ENCODE peak calls at places on chromosomes 4 and X, in six cellular contexts. D is Peyer's patch, J is IMR-90, B is OCI-LY7, M is endothelial cell of umbilical vein, W is mucosa of descending colon. C is an unnamed sample. For H3K4me1, the result is how much of the 10 kb centered on the place peaks cover.

GRCh38 chr4:15162465-15163283 is 160.4 kb downstream of the CPEB2 start:
- DNase-seq in B (peak), W (no peak), M (peak), D (no peak), J (peak), C (no peak)

GRCh38 chr4:139901516-139902327 is 236.1 kb downstream of the MGST2 start:
- DNase-seq in M (peak), W (no peak), B (no peak), J (peak), D (no peak), C (no peak)

GRCh38 chrX:24574743-24575142 is 72.4 kb downstream of the PCYT1B start:
- DNase-seq in M (no peak), B (no peak), D (no peak), J (no peak), W (no peak), C (no peak)

GRCh38 chr4:31272662-31273061 is 552.5 kb downstream of the PCDH7 start:
- DNase-seq in B (no peak), M (no peak), W (no peak), D (no peak), J (no peak), C (no peak)

GRCh38 chr4:65450899-65451298 is 219.4 kb downstream of the EPHA5 start:
- DNase-seq in B (no peak), D (no peak), M (no peak), W (no peak), J (no peak), C (no peak)

GRCh38 chrX:7603387-7603786 is 239.6 kb upstream of the VCX start:
- DNase-seq in J (no peak), M (no peak), B (no peak), D (no peak), W (no peak), C (no peak)

GRCh38 chr4:182015893-182016292 is 227.3 kb upstream of the TENM3 start:
- DNase-seq in B (no peak), D (no peak), W (no peak), J (peak), M (no peak), C (no peak)

GRCh38 chr4:83285022-83285387 is 407 bp upstream of the COQ2 start:
- DNase-seq in J (peak), B (peak), M (peak), W (no peak), D (no peak), C (no peak)

GRCh38 chr4:20272411-20272872 is 20.7 kb downstream of the SLIT2 start:
- DNase-seq in J (peak), B (no peak), D (no peak), W (no peak), M (no peak), C (no peak)

GRCh38 chr4:167143018-167143417 is 91.3 kb downstream of the SPOCK3 start:
- DNase-seq in D (no peak), M (no peak), W (no peak), B (no peak), J (no peak), C (no peak)

GRCh38 chrX:123348468-123348867 is 164.4 kb downstream of the GRIA3 start:
- DNase-seq in J (no peak), D (no peak), W (no peak), B (no peak), M (no peak), C (no peak)

GRCh38 chr4:75948822-75949444 is 8.1 kb upstream of the NAAA start:
- DNase-seq in D (no peak), W (no peak), J (no peak), M (no peak), B (peak), C (no peak)

GRCh38 chr4:183437452-183437851 is 7.0 kb upstream of the CDKN2AIP start:
- DNase-seq in B (no peak), M (no peak), D (no peak), J (no peak), W (no peak), C (no peak)

GRCh38 chr4:36502350-36502749 is 220.9 kb downstream of the DTHD1 start:
- DNase-seq in B (no peak), M (no peak), J (no peak), W (no peak), D (no peak), C (no peak)

GRCh38 chr4:92241094-92241493 is 62.7 kb upstream of the GRID2 start:
- DNase-seq in J (no peak), W (no peak), B (no peak), D (no peak), M (no peak), C (no peak)

DNA sequence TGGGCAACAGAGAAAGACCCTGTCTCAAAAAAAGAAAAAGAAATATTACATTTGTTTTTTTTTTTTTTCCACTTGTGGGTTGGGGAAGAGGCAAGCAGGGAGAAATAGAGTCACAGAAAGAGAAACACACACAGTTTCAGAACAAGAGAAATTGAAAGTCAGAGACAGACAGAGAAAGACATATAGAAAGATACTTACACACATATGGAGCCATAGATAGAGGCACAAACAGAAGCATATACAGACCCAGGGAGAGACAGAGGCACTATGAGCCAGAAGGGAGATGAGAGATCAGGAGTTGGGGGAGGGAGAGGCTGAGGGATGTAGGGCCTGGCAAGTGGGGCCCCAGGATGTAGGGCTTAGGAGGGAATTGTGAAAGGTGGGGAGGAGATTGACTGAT is 55.2 kb upstream of the GIMD1 start:
- DNase-seq in D (no peak), J (no peak), B (no peak), M (no peak), W (no peak), C (no peak)
- H3K4me1 ChIP-seq in D (under half), J (under half), B (under half), M (under half), W (under half), C (under half)

GRCh38 chrX:46959985-46960700 is 47.9 kb downstream of the JADE3 start:
- DNase-seq in W (no peak), J (no peak), B (no peak), D (no peak), M (no peak), C (no peak)

GRCh38 chrX:46959101-46959500 is 46.9 kb downstream of the JADE3 start:
- DNase-seq in B (no peak), M (no peak), D (no peak), J (no peak), W (no peak), C (no peak)

GRCh38 chrX:46954716-46955115 is 42.5 kb downstream of the JADE3 start:
- DNase-seq in J (no peak), M (no peak), W (no peak), B (no peak), D (no peak), C (no peak)

GRCh38 chrX:46953597-46953996 is 41.4 kb downstream of the JADE3 start:
- DNase-seq in M (peak), D (no peak), W (no peak), B (no peak), J (no peak), C (no peak)

DNA sequence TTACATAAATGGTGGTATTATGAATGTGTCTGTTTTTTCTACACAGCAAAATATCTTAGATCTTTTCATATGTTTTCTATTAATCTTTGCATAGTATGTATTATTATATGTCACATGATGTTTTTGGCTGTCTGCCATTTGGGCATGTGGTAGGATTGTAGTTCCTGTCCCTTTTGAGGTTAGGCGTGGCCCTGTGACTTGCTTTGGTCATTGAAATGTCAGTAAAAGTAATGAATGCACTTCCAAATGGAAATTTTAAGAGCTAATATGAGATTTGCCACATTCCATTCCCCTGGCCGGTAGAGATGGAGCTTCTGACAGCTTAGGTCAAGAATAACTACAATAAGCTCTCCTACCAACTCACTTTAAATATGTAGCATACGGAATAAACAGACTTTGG is 45.1 kb downstream of the JADE3 start:
- DNase-seq in B (no peak), W (no peak), D (no peak), M (peak), J (no peak), C (no peak)
- H3K4me1 ChIP-seq in B (half or more), W (under half), D (under half), M (under half), J (under half), C (under half)

GRCh38 chr4:8171941-8172924 is 13.6 kb upstream of the ABLIM2 start:
- DNase-seq in M (no peak), D (peak), B (no peak), J (peak), W (no peak), C (no peak)
- H3K4me1 ChIP-seq in M (under half), D (under half), B (under half), J (under half), W (under half), C (under half)

DNA sequence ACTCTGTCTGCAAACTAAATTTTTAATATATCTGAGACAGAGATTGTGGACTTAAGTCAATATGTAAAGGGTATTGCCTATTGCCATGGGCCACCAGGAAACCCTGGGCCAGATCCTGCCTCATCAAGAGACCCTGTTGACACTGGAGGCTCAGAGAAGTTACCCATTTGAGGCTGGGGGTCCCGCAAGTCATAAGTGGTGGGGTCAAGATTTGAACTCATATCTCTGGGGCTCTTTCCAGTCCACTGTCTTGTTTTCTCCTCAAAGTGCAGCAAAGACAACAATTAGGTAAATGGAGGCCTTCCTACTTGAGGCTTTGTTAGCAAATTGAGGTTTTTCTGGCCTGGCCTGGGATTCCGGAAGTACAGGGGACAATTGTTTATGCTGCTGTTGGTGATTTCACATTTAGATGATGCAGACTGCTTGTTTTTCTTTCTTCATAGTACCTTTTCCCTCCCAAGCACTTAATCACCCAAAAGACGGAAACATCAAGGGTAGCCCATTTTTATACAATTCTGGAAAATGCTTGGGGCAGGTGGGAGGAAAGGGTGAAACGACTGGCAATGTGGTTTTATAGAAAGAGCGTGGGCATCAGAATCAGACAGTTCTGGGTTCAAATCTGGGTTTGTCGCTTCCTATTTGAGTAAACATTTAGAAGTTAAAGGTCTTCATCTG is 160.0 kb downstream of the SMIM20 start:
- DNase-seq in J (no peak), W (no peak), B (no peak), M (no peak), D (no peak), C (no peak)
- H3K4me1 ChIP-seq in J (under half), W (under half), B (under half), M (under half), D (under half), C (under half)

DNA sequence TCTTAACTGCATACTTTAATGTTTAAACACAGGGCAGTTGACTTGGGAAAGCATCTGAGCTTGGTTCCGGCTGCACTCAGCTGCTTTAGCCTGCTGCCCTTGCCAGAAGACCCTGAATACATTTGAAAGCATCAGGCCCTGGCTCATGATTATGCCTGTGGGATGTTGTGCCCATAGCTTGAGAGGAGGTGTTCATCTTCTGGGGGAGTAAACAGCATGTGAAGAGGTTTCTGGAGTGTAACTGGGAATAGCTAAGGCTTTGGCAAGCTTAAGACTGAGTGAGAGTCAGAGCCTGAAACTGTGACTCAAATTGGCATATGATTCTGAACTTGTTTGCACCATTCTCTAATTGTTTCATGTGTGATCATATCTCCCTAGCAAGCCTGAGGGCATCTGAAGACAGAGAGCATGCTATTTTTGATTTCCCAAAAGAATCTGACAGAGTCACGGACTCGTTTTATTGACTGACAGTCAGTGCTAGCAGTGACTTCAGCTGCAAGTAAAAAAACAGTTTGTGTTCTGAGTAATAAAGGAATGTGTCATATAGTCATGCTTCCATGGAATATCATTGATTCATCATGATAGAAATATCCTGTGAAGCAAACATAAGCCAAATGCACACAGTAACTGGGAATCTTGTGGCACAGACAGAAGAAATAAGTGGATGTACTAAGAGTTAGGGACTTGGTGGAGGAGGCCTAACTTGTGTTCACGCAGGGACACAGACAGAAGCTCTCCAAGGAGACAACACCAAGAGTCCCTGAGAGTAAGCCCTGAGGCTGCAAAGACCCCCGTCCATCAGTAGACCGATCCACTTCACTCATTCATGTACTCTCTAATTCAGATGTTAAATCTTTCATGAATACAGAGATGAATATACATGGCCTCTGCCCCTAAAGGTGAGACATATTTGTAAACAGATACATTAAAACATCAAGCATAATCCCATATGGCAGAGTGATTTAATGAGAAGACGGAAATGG is 100.7 kb downstream of the SYNPO2 start:
- DNase-seq in D (no peak), M (peak), J (peak), B (no peak), W (no peak), C (no peak)
- H3K4me1 ChIP-seq in D (under half), M (under half), J (under half), B (under half), W (under half), C (under half)

GRCh38 chr4:13541720-13542576 is 2.4 kb downstream of the NKX3-2 start:
- DNase-seq in B (no peak), M (no peak), W (no peak), D (no peak), J (no peak), C (no peak)

GRCh38 chr4:13540446-13541175 is 3.7 kb downstream of the NKX3-2 start:
- DNase-seq in W (no peak), B (no peak), M (no peak), D (no peak), J (no peak), C (no peak)

GRCh38 chr4:13539721-13540445 is 4.4 kb downstream of the NKX3-2 start:
- DNase-seq in J (no peak), D (no peak), M (no peak), B (no peak), W (no peak), C (no peak)

GRCh38 chr4:13542577-13543042 is 1.7 kb downstream of the NKX3-2 start:
- DNase-seq in J (no peak), W (no peak), M (no peak), B (no peak), D (no peak), C (no peak)

DNA sequence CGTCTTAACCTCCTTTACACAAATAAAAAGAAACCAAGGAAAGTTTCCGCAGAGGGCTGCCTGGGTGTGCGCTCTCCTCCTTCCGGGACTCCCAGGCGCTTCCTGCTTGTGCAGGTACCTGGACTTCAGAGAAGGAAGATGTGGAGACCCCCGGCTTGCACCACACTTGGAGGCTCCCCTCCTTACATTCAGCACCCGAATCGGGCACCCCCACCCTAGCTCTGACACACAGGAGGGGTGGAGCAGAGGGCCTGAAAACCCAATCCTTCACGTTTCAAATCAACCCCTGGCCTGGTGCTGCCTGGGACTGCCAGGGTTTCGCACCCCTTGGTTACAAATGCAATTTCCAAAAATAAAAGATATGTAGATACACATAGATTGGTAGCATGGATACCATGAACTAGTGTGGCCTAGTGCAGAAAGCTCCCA is 3.1 kb downstream of the NKX3-2 start:
- DNase-seq in J (no peak), B (no peak), D (no peak), W (no peak), M (no peak), C (no peak)
- H3K4me1 ChIP-seq in J (under half), B (under half), D (under half), W (under half), M (under half), C (under half)

GRCh38 chr4:87042221-87042620 is 107.4 kb downstream of the AFF1 start:
- DNase-seq in B (no peak), J (no peak), W (no peak), D (no peak), M (no peak), C (no peak)
- H3K4me1 ChIP-seq in B (under half), J (under half), W (under half), D (under half), M (half or more), C (half or more)

DNA sequence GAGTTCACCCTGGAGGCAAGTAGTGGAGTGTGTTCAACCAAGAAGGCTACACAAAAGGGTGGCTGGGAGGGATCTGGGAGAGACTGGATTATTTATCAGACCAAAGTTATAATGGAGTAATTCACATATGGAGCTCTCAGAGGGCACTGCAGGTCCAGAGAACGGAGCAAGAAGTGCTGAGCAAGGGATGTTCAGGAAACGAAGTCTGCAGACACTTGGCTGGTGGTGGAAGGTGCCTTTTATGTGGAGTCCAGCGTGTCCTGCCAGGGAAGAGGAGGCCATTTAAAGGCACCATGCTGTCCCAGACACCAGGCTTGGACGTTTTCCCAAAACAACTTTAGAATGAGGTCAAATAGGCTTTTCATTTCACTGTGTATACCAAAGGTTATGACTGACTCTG is 130.1 kb downstream of the CEP135 start:
- DNase-seq in M (no peak), D (no peak), B (no peak), W (no peak), J (no peak), C (no peak)
- H3K4me1 ChIP-seq in M (under half), D (under half), B (under half), W (under half), J (under half), C (under half)

DNA sequence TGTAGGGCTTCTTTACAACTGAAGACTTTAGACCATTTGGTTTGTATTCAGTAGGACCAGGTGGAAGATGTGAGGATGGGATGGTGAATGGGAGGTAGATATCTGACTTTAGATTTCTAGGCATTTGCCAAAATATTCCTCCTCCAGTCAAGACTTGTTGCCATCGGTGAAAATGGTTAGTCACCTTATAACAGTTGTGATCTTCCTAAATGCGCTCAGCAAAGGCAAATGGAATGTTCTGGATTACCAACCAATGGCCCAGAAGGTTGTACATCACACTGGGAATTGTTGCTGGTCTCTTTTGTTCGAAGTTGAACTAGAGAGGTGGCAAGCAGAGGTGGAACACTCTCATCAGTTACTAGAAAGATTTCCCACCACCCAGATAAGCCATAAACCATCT is 33.9 kb downstream of the TMSB4X start:
- DNase-seq in W (no peak), J (no peak), M (no peak), D (no peak), B (no peak), C (no peak)
- H3K4me1 ChIP-seq in W (under half), J (under half), M (under half), D (under half), B (half or more), C (under half)

C was measured in upper lobe of right lung.